ENCODE peak calls at places on chromosome 12, in five cellular contexts. F is posterior cingulate gyrus, P is right cardiac atrium, Z is AG09319, S is H54. M is an unnamed sample.
A peak's percentile ranks its signal among the peaks of the same experiment; 100 is the strongest.

GRCh38 chr12:109595321-109595902 is 21.8 kb downstream of the MVK start:
- DNase-seq in S (no peak), P (peak; percentile 18), Z (no peak), F (no peak), M (no peak)

GRCh38 chr12:25943940-25944339 is 14.5 kb upstream of the RASSF8 start:
- DNase-seq in F (no peak), Z (no peak), S (no peak), P (no peak), M (no peak)

GRCh38 chr12:51077930-51078329 is 5.5 kb downstream of the CSRNP2 start:
- DNase-seq in F (peak; percentile 75), Z (no peak), S (no peak), P (no peak), M (no peak)

GRCh38 chr12:14961466-14962155 is at the start of gene ARHGDIB:
- DNase-seq in S (no peak), P (peak; percentile 81), Z (no peak), F (no peak), M (no peak)

GRCh38 chr12:13205809-13206559 is 9.5 kb downstream of the EMP1 start:
- DNase-seq in P (no peak), F (no peak), Z (peak; percentile 90), S (no peak), M (no peak)

GRCh38 chr12:77343291-77343690 is 277.9 kb upstream of the E2F7 start:
- DNase-seq in S (no peak), Z (no peak), F (no peak), P (no peak), M (no peak)

GRCh38 chr12:113899844-113900471 is 66.2 kb downstream of the RBM19 start:
- DNase-seq in Z (no peak), P (no peak), S (no peak), F (peak; percentile 81), M (no peak)

GRCh38 chr12:132003846-132004245 is 54.1 kb downstream of the EP400 start:
- DNase-seq in S (peak; percentile 31), F (no peak), Z (peak; percentile 16), P (no peak), M (no peak)

GRCh38 chr12:109723311-109723791 is 9.7 kb downstream of the FAM222A start:
- DNase-seq in F (peak; percentile 95), S (no peak), P (peak; percentile 85), Z (no peak), M (peak; percentile 92)

GRCh38 chr12:4118017-4118510 is 155.5 kb upstream of the CCND2 start:
- DNase-seq in P (peak; percentile 78), F (no peak), S (no peak), Z (no peak), M (peak; percentile 45)

GRCh38 chr12:128810182-128811127 is 13.3 kb downstream of the SLC15A4 start:
- DNase-seq in F (peak; percentile 82), S (no peak), P (peak; percentile 82), Z (no peak), M (no peak)

GRCh38 chr12:113162102-113163029 is 12.8 kb downstream of the CFAP73 start:
- DNase-seq in P (no peak), S (peak; percentile 81), Z (no peak), F (no peak), M (peak; percentile 79)

GRCh38 chr12:31245822-31246469 is 80.0 kb downstream of the SINHCAF start:
- DNase-seq in F (no peak), S (no peak), Z (no peak), P (peak; percentile 59), M (no peak)

GRCh38 chr12:45247589-45247988 is 31.7 kb downstream of the ANO6 start:
- DNase-seq in P (no peak), Z (no peak), S (no peak), F (no peak), M (no peak)

GRCh38 chr12:72207756-72208155 is 64.4 kb upstream of the TRHDE start:
- DNase-seq in S (no peak), F (no peak), P (no peak), Z (no peak), M (no peak)

GRCh38 chr12:2834581-2835491 is at the start of gene NRIP2:
- DNase-seq in P (peak; percentile 79), S (no peak), F (peak; percentile 89), Z (no peak), M (no peak)

GRCh38 chr12:6824085-6824800 is 2.6 kb downstream of the GPR162 start:
- DNase-seq in P (no peak), F (peak; percentile 92), Z (no peak), S (no peak), M (no peak)

GRCh38 chr12:1888923-1889322 is 29.5 kb downstream of the CACNA2D4 start:
- DNase-seq in F (no peak), P (no peak), Z (no peak), S (no peak), M (no peak)

GRCh38 chr12:1797991-1798733 is 22.2 kb upstream of the LRTM2 start:
- DNase-seq in S (no peak), F (peak; percentile 68), P (no peak), Z (no peak), M (no peak)

GRCh38 chr12:75984577-75985182 is 46.9 kb downstream of the PHLDA1 start:
- DNase-seq in S (no peak), Z (no peak), P (no peak), F (no peak), M (no peak)

GRCh38 chr12:98744692-98745091 is 99.6 kb downstream of the APAF1 start:
- DNase-seq in S (no peak), F (no peak), P (no peak), Z (no peak), M (no peak)

GRCh38 chr12:19158909-19159308 is 29.4 kb downstream of the PLEKHA5 start:
- DNase-seq in S (no peak), F (no peak), P (no peak), Z (peak; percentile 29), M (no peak)

GRCh38 chr12:54215990-54216579 is 27.3 kb upstream of the SMUG1 start:
- DNase-seq in P (peak; percentile 69), Z (no peak), F (no peak), S (no peak), M (no peak)

GRCh38 chr12:40016960-40017359 is 88.9 kb downstream of the SLC2A13 start:
- DNase-seq in Z (no peak), F (no peak), P (no peak), S (no peak), M (no peak)

GRCh38 chr12:71214511-71215285 is 56.9 kb upstream of the TSPAN8 start:
- DNase-seq in Z (no peak), P (no peak), S (no peak), F (no peak), M (no peak)

GRCh38 chr12:57726151-57726883 is 12.2 kb downstream of the AGAP2 start:
- DNase-seq in P (peak; percentile 92), S (peak; percentile 97), F (peak; percentile 84), Z (peak; percentile 55), M (peak; percentile 60)

GRCh38 chr12:53751336-53752191 is at the start of gene CISTR:
- DNase-seq in S (no peak), P (peak; percentile 70), F (peak; percentile 88), Z (no peak), M (no peak)

GRCh38 chr12:4116251-4117111 is 157.1 kb upstream of the CCND2 start:
- DNase-seq in S (peak; percentile 39), F (no peak), Z (peak; percentile 18), P (no peak), M (peak; percentile 19)

GRCh38 chr12:121823101-121823726 is 19.4 kb downstream of the SETD1B start:
- DNase-seq in S (no peak), Z (no peak), P (no peak), F (peak; percentile 44), M (no peak)

GRCh38 chr12:12442548-12443071 is 85.7 kb downstream of the BORCS5 start:
- DNase-seq in F (no peak), P (no peak), S (no peak), Z (no peak), M (no peak)

GRCh38 chr12:129119537-129119936 is 266.3 kb downstream of the GLT1D1 start:
- DNase-seq in F (no peak), S (no peak), P (no peak), Z (no peak), M (no peak)

GRCh38 chr12:12333980-12334709 is 15.9 kb downstream of the MANSC1 start:
- DNase-seq in F (no peak), P (peak; percentile 70), S (peak; percentile 64), Z (no peak), M (peak; percentile 66)

GRCh38 chr12:108638141-108638823 is 4.6 kb upstream of the SELPLG start:
- DNase-seq in F (peak; percentile 88), P (peak; percentile 76), Z (no peak), S (no peak), M (no peak)

GRCh38 chr12:82411561-82412230 is 53.4 kb downstream of the METTL25 start:
- DNase-seq in F (no peak), P (no peak), Z (no peak), S (no peak), M (no peak)

GRCh38 chr12:75635606-75636444 is 124.4 kb upstream of the KRR1 start:
- DNase-seq in Z (no peak), F (no peak), P (no peak), S (peak; percentile 12), M (no peak)

GRCh38 chr12:108629824-108630476 is 3.7 kb downstream of the SELPLG start:
- DNase-seq in F (no peak), Z (no peak), P (peak; percentile 73), S (no peak), M (no peak)

GRCh38 chr12:120702629-120703028 is 7.6 kb upstream of the UNC119B start:
- DNase-seq in Z (no peak), S (no peak), F (no peak), P (no peak), M (no peak)

GRCh38 chr12:19704966-19705365 is 265.7 kb downstream of the AEBP2 start:
- DNase-seq in F (no peak), S (no peak), Z (no peak), P (no peak), M (no peak)

GRCh38 chr12:92065018-92065499 is 80.6 kb downstream of the BTG1 start:
- DNase-seq in S (no peak), F (no peak), P (no peak), Z (no peak), M (peak; percentile 78)

GRCh38 chr12:112261559-112261958 is 120.7 kb downstream of the HECTD4 start:
- DNase-seq in S (peak; percentile 18), Z (no peak), P (no peak), F (no peak), M (no peak)

M was measured in left lobe of liver.